ENCODE peak calls at places on chromosomes 7 and 10, in seven cellular contexts. M, D, J, P, V, Q and G are unnamed samples.

GRCh38 chr10:46544989-46545791 is 11.3 kb downstream of the GPRIN2 start:
- DNase-seq in M (no peak), Q (peak), D (peak), V (no peak), J (no peak), P (peak), G (no peak)

GRCh38 chr7:107953265-107953923 is 49.6 kb downstream of the LAMB1 start:
- DNase-seq in P (no peak), D (no peak), J (peak), V (no peak), M (no peak), Q (no peak), G (no peak)

GRCh38 chr7:104627516-104627915 is 299.1 kb downstream of the LHFPL3 start:
- DNase-seq in J (no peak), D (peak), M (no peak), Q (no peak), V (no peak), P (no peak), G (no peak)

GRCh38 chr10:77613476-77614130 is 24.0 kb downstream of the KCNMA1 start:
- DNase-seq in M (no peak), P (no peak), D (no peak), J (no peak), V (no peak), Q (no peak), G (no peak)

GRCh38 chr7:1010226-1010625 is 27.2 kb downstream of the CYP2W1 start:
- DNase-seq in D (no peak), V (no peak), J (no peak), Q (no peak), P (no peak), M (no peak), G (no peak)

GRCh38 chr10:102242118-102242485 is 790 bp upstream of the PITX3 start:
- DNase-seq in D (no peak), Q (no peak), P (no peak), J (no peak), V (no peak), M (no peak), G (no peak)

GRCh38 chr7:68433462-68433861 is 1164.8 kb upstream of the AUTS2 start:
- DNase-seq in Q (no peak), D (no peak), M (no peak), P (no peak), V (no peak), J (no peak), G (no peak)

GRCh38 chr10:12194752-12195271 is 879 bp downstream of the NUDT5 start:
- DNase-seq in M (peak), D (peak), J (no peak), Q (peak), V (no peak), P (peak), G (no peak)

GRCh38 chr7:34652784-34653183 is 5.2 kb upstream of the NPSR1 start:
- DNase-seq in M (no peak), D (no peak), P (no peak), Q (no peak), J (no peak), V (no peak), G (no peak)

GRCh38 chr10:62581351-62581750 is 207.2 kb downstream of the ZNF365 start:
- DNase-seq in P (no peak), Q (no peak), J (peak), M (no peak), D (no peak), V (no peak), G (no peak)

GRCh38 chr10:34658934-34659333 is 156.2 kb downstream of the PARD3 start:
- DNase-seq in Q (no peak), M (no peak), D (no peak), P (no peak), V (no peak), J (no peak), G (no peak)

GRCh38 chr7:4164556-4164955 is 517.5 kb upstream of the FOXK1 start:
- DNase-seq in P (no peak), D (no peak), Q (no peak), M (no peak), J (no peak), V (no peak), G (no peak)

GRCh38 chr7:117158941-117159705 is 163.7 kb downstream of the WNT2 start:
- DNase-seq in M (no peak), J (no peak), V (no peak), Q (no peak), D (no peak), P (no peak), G (no peak)

GRCh38 chr10:132982301-132982989 is 40.1 kb upstream of the CFAP46 start:
- DNase-seq in P (peak), D (no peak), Q (no peak), J (no peak), M (no peak), V (no peak), G (no peak)

GRCh38 chr10:28186887-28187578 is 115.8 kb downstream of the MPP7 start:
- DNase-seq in D (no peak), Q (no peak), J (no peak), M (no peak), V (no peak), P (no peak), G (no peak)

GRCh38 chr10:75073442-75073841 is 38.0 kb upstream of the SAMD8 start:
- DNase-seq in V (no peak), Q (no peak), J (no peak), M (no peak), P (no peak), D (no peak), G (no peak)

GRCh38 chr7:256461-256940 is 33.5 kb upstream of the FOXL3 start:
- DNase-seq in D (no peak), J (no peak), P (peak), V (no peak), Q (no peak), M (no peak), G (no peak)

GRCh38 chr7:3338161-3338560 is 37.1 kb downstream of the SDK1 start:
- DNase-seq in D (no peak), P (no peak), V (no peak), M (no peak), J (no peak), Q (no peak), G (no peak)

GRCh38 chr10:71589617-71590551 is 129.7 kb downstream of the C10orf105 start:
- DNase-seq in P (no peak), D (no peak), M (no peak), Q (no peak), J (no peak), V (no peak), G (no peak)

GRCh38 chr7:30648744-30649540 is 33.3 kb downstream of the CRHR2 start:
- DNase-seq in P (no peak), M (no peak), J (no peak), D (no peak), V (no peak), Q (no peak), G (no peak)

GRCh38 chr10:20276127-20276979 is 460.1 kb downstream of the PLXDC2 start:
- DNase-seq in Q (no peak), M (no peak), P (no peak), J (no peak), D (peak), V (no peak), G (no peak)

GRCh38 chr10:43120948-43121290 is 17.3 kb upstream of the CSGALNACT2 start:
- DNase-seq in D (no peak), J (no peak), V (no peak), P (no peak), M (no peak), Q (peak), G (no peak)

GRCh38 chr7:17440831-17441230 is 142.4 kb downstream of the AHR start:
- DNase-seq in Q (no peak), M (no peak), P (no peak), D (no peak), V (no peak), J (no peak), G (no peak)

GRCh38 chr10:108904163-108904878 is 1019.0 kb downstream of the XPNPEP1 start:
- DNase-seq in V (no peak), P (no peak), J (no peak), M (no peak), Q (no peak), D (peak), G (peak)

GRCh38 chr7:151819826-151820225 is 57.1 kb downstream of the PRKAG2 start:
- DNase-seq in D (no peak), J (no peak), Q (no peak), P (no peak), M (no peak), V (no peak), G (no peak)

GRCh38 chr10:132509506-132510173 is 27.9 kb upstream of the INPP5A start:
- DNase-seq in Q (no peak), D (no peak), M (no peak), J (no peak), P (no peak), V (no peak), G (no peak)

GRCh38 chr7:46212425-46213153 is 291.5 kb upstream of the IGFBP3 start:
- DNase-seq in P (no peak), J (peak), Q (no peak), D (no peak), V (no peak), M (no peak), G (no peak)

GRCh38 chr10:132914732-132915131 is 27.6 kb downstream of the CFAP46 start:
- DNase-seq in V (no peak), P (no peak), J (no peak), D (no peak), Q (no peak), M (no peak), G (no peak)

GRCh38 chr10:127577376-127577775 is 28.3 kb downstream of the NPS start:
- DNase-seq in V (no peak), M (no peak), P (no peak), J (no peak), D (no peak), Q (no peak), G (no peak)

GRCh38 chr7:105389090-105389650 is 449 bp upstream of the SRPK2 start:
- DNase-seq in Q (no peak), J (no peak), P (peak), V (no peak), D (peak), M (peak), G (no peak)

DNA sequence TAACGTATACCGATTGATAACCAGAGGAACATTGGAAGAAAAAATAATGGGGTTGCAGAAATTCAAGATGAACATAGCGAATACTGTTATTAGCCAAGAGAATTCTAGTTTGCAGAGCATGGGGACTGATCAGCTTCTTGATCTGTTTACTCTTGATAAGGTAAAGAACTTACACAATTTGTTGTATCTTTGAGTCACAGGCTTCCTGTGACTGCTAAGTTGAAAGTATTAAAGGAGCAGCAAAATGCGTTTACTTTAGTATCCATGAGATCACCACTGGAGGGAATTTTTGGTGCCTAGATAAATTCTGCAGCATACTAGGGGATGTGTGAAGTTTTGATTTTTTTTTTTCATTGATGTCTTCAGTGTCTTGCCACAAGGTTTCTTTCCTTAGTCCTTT is 103.6 kb downstream of the BTAF1 start:
- DNase-seq in D (no peak), Q (no peak), P (no peak), M (no peak), J (no peak), V (no peak), G (no peak)
- H3K4me3 ChIP-seq in D (no peak), Q (no peak), P (no peak), M (no peak), J (no peak), V (no peak), G (no peak)

GRCh38 chr7:112708236-112708635 is 82.0 kb downstream of the TMEM168 start:
- DNase-seq in J (no peak), D (no peak), P (no peak), V (no peak), M (no peak), Q (no peak), G (no peak)
- TF ChIP-seq CTCF in J (no peak), D (peak), P (no peak), V (peak), M (no peak), Q (no peak), G (peak)

GRCh38 chr10:15856328-15857000 is 3.8 kb downstream of the MINDY3 start:
- DNase-seq in V (no peak), D (no peak), J (no peak), P (no peak), Q (no peak), M (no peak), G (no peak)
- H3K4me3 ChIP-seq in V (no peak), D (no peak), J (no peak), P (no peak), Q (no peak), M (no peak), G (no peak)

DNA sequence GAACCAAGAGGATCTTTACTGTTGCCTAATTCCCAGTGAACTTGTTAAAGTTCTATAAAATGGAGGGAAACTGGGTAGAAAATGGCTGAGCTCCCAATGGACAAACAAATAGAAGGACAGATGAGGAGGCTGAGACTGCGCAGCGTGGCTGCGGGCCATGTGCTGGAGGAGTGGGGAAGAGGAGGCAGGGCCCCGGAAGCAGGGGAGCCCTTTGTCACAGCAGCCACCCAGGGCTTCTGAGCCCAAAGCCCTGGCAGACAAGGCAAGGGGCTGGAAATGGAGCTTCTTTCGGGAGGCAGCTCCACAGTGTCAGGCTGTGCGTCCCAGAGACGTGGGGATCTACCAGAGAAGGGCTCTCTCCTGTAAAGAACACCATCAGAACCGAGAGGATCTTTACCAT is 13.8 kb upstream of the CNPY1 start:
- DNase-seq in J (no peak), Q (no peak), D (no peak), M (no peak), V (no peak), P (no peak), G (no peak)
- TF ChIP-seq CTCF in J (no peak), Q (no peak), D (no peak), M (no peak), V (no peak), P (no peak), G (no peak)